ENCODE peak calls at places on chromosomes 11 and 22, in seven cellular contexts. One of them, this sample, is unnamed.
A peak's percentile ranks its signal among the peaks of the same experiment; 100 is the strongest.

GRCh38 chr11:107587306-107587979 is 3.5 kb upstream of the ELMOD1 start:
- DNase-seq in brain microvascular endothelial cell: no peak
- DNase-seq in body of pancreas: no peak
- DNase-seq in DND-41: no peak
- DNase-seq in GM23248: peak; percentile 43
- DNase-seq in ovary: no peak
- DNase-seq in HCT116: no peak
- DNase-seq in this sample: no peak

GRCh38 chr22:31229402-31230140 is 17.5 kb downstream of the LIMK2 start:
- DNase-seq in body of pancreas: peak; percentile 85
- DNase-seq in GM23248: peak; percentile 51
- DNase-seq in DND-41: peak; percentile 26
- DNase-seq in HCT116: no peak
- DNase-seq in brain microvascular endothelial cell: no peak
- DNase-seq in ovary: peak; percentile 74
- DNase-seq in this sample: no peak

GRCh38 chr11:113556036-113556435 is 80.8 kb upstream of the DRD2 start:
- DNase-seq in HCT116: no peak
- DNase-seq in body of pancreas: no peak
- DNase-seq in GM23248: no peak
- DNase-seq in brain microvascular endothelial cell: no peak
- DNase-seq in ovary: no peak
- DNase-seq in DND-41: no peak
- DNase-seq in this sample: no peak

GRCh38 chr11:69518081-69518950 is 36.9 kb downstream of the LINC01488 start:
- DNase-seq in HCT116: no peak
- DNase-seq in GM23248: peak; percentile 94
- DNase-seq in body of pancreas: no peak
- DNase-seq in brain microvascular endothelial cell: peak; percentile 80
- DNase-seq in ovary: no peak
- DNase-seq in DND-41: no peak
- DNase-seq in this sample: no peak

GRCh38 chr11:10990637-10991036 is 132.8 kb upstream of the ZBED5 start:
- DNase-seq in HCT116: no peak
- DNase-seq in brain microvascular endothelial cell: no peak
- DNase-seq in body of pancreas: no peak
- DNase-seq in DND-41: no peak
- DNase-seq in GM23248: peak; percentile 70
- DNase-seq in ovary: no peak
- DNase-seq in this sample: no peak

GRCh38 chr22:44710474-44711235 is 8.7 kb downstream of the PRR5 start:
- DNase-seq in ovary: no peak
- DNase-seq in brain microvascular endothelial cell: no peak
- DNase-seq in HCT116: no peak
- DNase-seq in body of pancreas: no peak
- DNase-seq in GM23248: no peak
- DNase-seq in DND-41: peak; percentile 49
- DNase-seq in this sample: no peak

GRCh38 chr22:46072981-46073682 is 77.2 kb upstream of the PPARA start:
- DNase-seq in body of pancreas: no peak
- DNase-seq in HCT116: no peak
- DNase-seq in brain microvascular endothelial cell: no peak
- DNase-seq in ovary: no peak
- DNase-seq in DND-41: peak; percentile 38
- DNase-seq in GM23248: peak; percentile 36
- DNase-seq in this sample: no peak

GRCh38 chr11:76644591-76644990 is 26.0 kb downstream of the LRRC32 start:
- DNase-seq in GM23248: peak; percentile 19
- DNase-seq in HCT116: no peak
- DNase-seq in brain microvascular endothelial cell: no peak
- DNase-seq in body of pancreas: no peak
- DNase-seq in DND-41: no peak
- DNase-seq in ovary: no peak
- DNase-seq in this sample: no peak

GRCh38 chr11:69645801-69646492 is 5.0 kb downstream of the CCND1 start:
- DNase-seq in GM23248: peak; percentile 23
- DNase-seq in brain microvascular endothelial cell: no peak
- DNase-seq in ovary: no peak
- DNase-seq in DND-41: no peak
- DNase-seq in body of pancreas: peak; percentile 46
- DNase-seq in HCT116: no peak
- DNase-seq in this sample: no peak

GRCh38 chr11:120179071-120179672 is 31.7 kb upstream of the OAF start:
- DNase-seq in ovary: no peak
- DNase-seq in GM23248: peak; percentile 80
- DNase-seq in brain microvascular endothelial cell: no peak
- DNase-seq in body of pancreas: no peak
- DNase-seq in DND-41: no peak
- DNase-seq in HCT116: no peak
- DNase-seq in this sample: no peak

GRCh38 chr22:29335656-29336055 is 20.2 kb upstream of the RASL10A start:
- DNase-seq in body of pancreas: no peak
- DNase-seq in ovary: no peak
- DNase-seq in brain microvascular endothelial cell: no peak
- DNase-seq in GM23248: no peak
- DNase-seq in HCT116: no peak
- DNase-seq in DND-41: no peak
- DNase-seq in this sample: no peak

GRCh38 chr11:92839450-92839849 is 130.0 kb upstream of the MTNR1B start:
- DNase-seq in body of pancreas: no peak
- DNase-seq in HCT116: no peak
- DNase-seq in DND-41: no peak
- DNase-seq in GM23248: no peak
- DNase-seq in brain microvascular endothelial cell: no peak
- DNase-seq in ovary: no peak
- DNase-seq in this sample: no peak

GRCh38 chr11:13073119-13073981 is 64.2 kb downstream of the RASSF10 start:
- DNase-seq in brain microvascular endothelial cell: peak; percentile 73
- DNase-seq in HCT116: peak; percentile 76
- DNase-seq in GM23248: peak; percentile 81
- DNase-seq in ovary: no peak
- DNase-seq in DND-41: no peak
- DNase-seq in body of pancreas: no peak
- DNase-seq in this sample: no peak

GRCh38 chr11:132111341-132111740 is 740.9 kb downstream of the NTM start:
- DNase-seq in ovary: no peak
- DNase-seq in brain microvascular endothelial cell: no peak
- DNase-seq in DND-41: no peak
- DNase-seq in body of pancreas: no peak
- DNase-seq in HCT116: no peak
- DNase-seq in GM23248: peak; percentile 53
- DNase-seq in this sample: no peak

GRCh38 chr11:18650859-18651557 is 16.9 kb upstream of the SPTY2D1 start:
- DNase-seq in brain microvascular endothelial cell: peak; percentile 36
- DNase-seq in GM23248: peak; percentile 66
- DNase-seq in body of pancreas: peak; percentile 69
- DNase-seq in DND-41: peak; percentile 65
- DNase-seq in HCT116: peak; percentile 69
- DNase-seq in ovary: peak; percentile 33
- DNase-seq in this sample: no peak

GRCh38 chr11:128865490-128865889 is 1.6 kb downstream of the KCNJ1 start:
- DNase-seq in DND-41: no peak
- DNase-seq in brain microvascular endothelial cell: no peak
- DNase-seq in ovary: no peak
- DNase-seq in body of pancreas: no peak
- DNase-seq in GM23248: peak; percentile 50
- DNase-seq in HCT116: no peak
- DNase-seq in this sample: no peak

GRCh38 chr11:64834723-64835615 is 9.5 kb downstream of the CDC42BPG start:
- DNase-seq in brain microvascular endothelial cell: no peak
- DNase-seq in GM23248: peak; percentile 58
- DNase-seq in HCT116: no peak
- DNase-seq in body of pancreas: peak; percentile 80
- DNase-seq in DND-41: no peak
- DNase-seq in ovary: no peak
- DNase-seq in this sample: no peak

DNA sequence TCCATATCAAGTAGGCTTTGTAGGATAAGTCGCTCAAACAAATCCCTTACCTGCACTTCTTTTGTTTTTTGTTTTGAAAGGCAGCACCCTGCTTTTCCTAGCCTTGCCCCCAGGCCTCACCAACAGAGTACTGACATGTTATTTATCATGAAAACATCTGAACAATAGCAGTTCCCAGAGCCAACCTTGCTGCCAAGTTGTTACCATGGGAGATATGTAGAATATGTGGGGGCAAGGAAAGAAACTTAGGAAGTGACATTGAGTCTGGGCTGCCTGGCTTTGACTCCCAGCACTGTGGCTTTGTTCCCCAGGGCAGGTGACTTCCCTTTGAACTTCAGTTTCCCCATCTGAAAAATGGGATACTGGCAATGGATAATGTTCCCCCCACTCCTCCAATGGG is 53.3 kb upstream of the CRYBB3 start:
- DNase-seq in body of pancreas: no peak
- DNase-seq in brain microvascular endothelial cell: no peak
- DNase-seq in DND-41: no peak
- DNase-seq in ovary: no peak
- DNase-seq in GM23248: no peak
- DNase-seq in HCT116: no peak
- DNase-seq in this sample: no peak
- H3K27ac ChIP-seq in body of pancreas: peak overlapping the region; percentile 12
- H3K27ac ChIP-seq in brain microvascular endothelial cell: no peak overlapping the region
- H3K27ac ChIP-seq in DND-41: no peak overlapping the region
- H3K27ac ChIP-seq in ovary: no peak overlapping the region
- H3K27ac ChIP-seq in GM23248: no peak overlapping the region
- H3K27ac ChIP-seq in HCT116: no peak overlapping the region
- H3K27ac ChIP-seq in this sample: no peak overlapping the region

GRCh38 chr11:63508009-63508408 is 2.1 kb downstream of the LGALS12 start:
- DNase-seq in brain microvascular endothelial cell: no peak
- DNase-seq in ovary: no peak
- DNase-seq in DND-41: peak; percentile 16
- DNase-seq in HCT116: peak; percentile 28
- DNase-seq in GM23248: peak; percentile 14
- DNase-seq in body of pancreas: peak; percentile 82
- DNase-seq in this sample: peak; percentile 74
- H3K27ac ChIP-seq in brain microvascular endothelial cell: no peak overlapping the region
- H3K27ac ChIP-seq in ovary: no peak overlapping the region
- H3K27ac ChIP-seq in DND-41: no peak overlapping the region
- H3K27ac ChIP-seq in HCT116: no peak overlapping the region
- H3K27ac ChIP-seq in GM23248: no peak overlapping the region
- H3K27ac ChIP-seq in body of pancreas: no peak overlapping the region
- H3K27ac ChIP-seq in this sample: no peak overlapping the region

DNA sequence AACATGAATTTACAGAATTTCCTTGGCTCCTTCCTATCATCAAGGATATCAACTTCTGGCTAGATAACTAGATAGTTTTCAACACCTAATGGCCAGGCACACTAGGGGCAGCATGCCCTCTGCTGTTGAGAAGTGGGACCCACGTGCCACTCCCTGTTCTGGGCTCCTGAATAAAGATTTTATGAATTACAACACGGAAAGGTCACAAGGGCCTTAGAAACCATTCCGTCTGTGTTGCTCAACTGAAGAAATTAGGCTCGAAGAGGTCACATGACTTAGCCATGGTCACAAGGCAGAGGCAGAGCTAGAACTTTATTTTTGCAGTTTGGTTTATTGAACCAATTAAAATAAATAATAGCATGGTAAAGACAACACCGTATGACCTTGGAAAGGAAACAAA is 36.0 kb downstream of the PRCP start:
- DNase-seq in ovary: peak; percentile 39
- DNase-seq in DND-41: no peak
- DNase-seq in HCT116: peak; percentile 32
- DNase-seq in GM23248: peak; percentile 68
- DNase-seq in brain microvascular endothelial cell: peak; percentile 45
- DNase-seq in body of pancreas: peak; percentile 72
- DNase-seq in this sample: peak; percentile 68
- H3K27ac ChIP-seq in ovary: no peak overlapping the region
- H3K27ac ChIP-seq in DND-41: no peak overlapping the region
- H3K27ac ChIP-seq in HCT116: no peak overlapping the region
- H3K27ac ChIP-seq in GM23248: no peak overlapping the region
- H3K27ac ChIP-seq in brain microvascular endothelial cell: no peak overlapping the region
- H3K27ac ChIP-seq in body of pancreas: no peak overlapping the region
- H3K27ac ChIP-seq in this sample: no peak overlapping the region

GRCh38 chr22:25131198-25131887 is 68.3 kb upstream of the CRYBB3 start:
- DNase-seq in brain microvascular endothelial cell: no peak
- DNase-seq in ovary: no peak
- DNase-seq in HCT116: no peak
- DNase-seq in body of pancreas: no peak
- DNase-seq in GM23248: no peak
- DNase-seq in DND-41: no peak
- DNase-seq in this sample: no peak
- H3K27ac ChIP-seq in brain microvascular endothelial cell: no peak overlapping the region
- H3K27ac ChIP-seq in ovary: no peak overlapping the region
- H3K27ac ChIP-seq in HCT116: no peak overlapping the region
- H3K27ac ChIP-seq in body of pancreas: peak overlapping the region; percentile 48
- H3K27ac ChIP-seq in GM23248: no peak overlapping the region
- H3K27ac ChIP-seq in DND-41: no peak overlapping the region
- H3K27ac ChIP-seq in this sample: peak overlapping the region; percentile 48

This sample was measured in dorsolateral prefrontal cortex.